ENCODE peak calls at places on chromosome 9, in seven cellular contexts. U is T-helper 1 cell; W is fibroblast of villous mesenchyme; T is pons; B is effector memory CD8-positive, alpha-beta T cell; V is SW480; Y is PC-9. D is an unnamed sample.

GRCh38 chr9:132041825-132042224 is 37.8 kb downstream of the MED27 start:
- DNase-seq in V (no peak), B (no peak), Y (no peak), W (no peak), T (no peak), U (no peak), D (no peak)

GRCh38 chr9:129720181-129720864 is 32.5 kb downstream of the PTGES start:
- DNase-seq in W (no peak), U (no peak), Y (no peak), B (no peak), T (no peak), V (no peak), D (no peak)

GRCh38 chr9:26145938-26146337 is 467.7 kb upstream of the TUSC1 start:
- DNase-seq in T (no peak), B (no peak), U (no peak), V (no peak), W (no peak), Y (no peak), D (no peak)

GRCh38 chr9:129336601-129337286 is 158.7 kb upstream of the IER5L start:
- DNase-seq in Y (no peak), V (no peak), U (peak), W (peak), T (no peak), B (peak), D (peak)

GRCh38 chr9:5953743-5954707 is 61.4 kb downstream of the RANBP6 start:
- DNase-seq in T (no peak), B (no peak), W (peak), V (no peak), Y (no peak), U (no peak), D (no peak)

GRCh38 chr9:107648153-107648716 is 158.7 kb upstream of the KLF4 start:
- DNase-seq in T (no peak), W (no peak), V (no peak), Y (no peak), U (no peak), B (no peak), D (no peak)

GRCh38 chr9:127633216-127633615 is 21.1 kb downstream of the STXBP1 start:
- DNase-seq in W (no peak), T (no peak), Y (no peak), B (no peak), V (no peak), U (no peak), D (no peak)

GRCh38 chr9:27247756-27248155 is 49.2 kb downstream of the EQTN start:
- DNase-seq in W (peak), U (no peak), T (peak), Y (peak), B (no peak), V (peak), D (no peak)

GRCh38 chr9:90368241-90368640 is 274.4 kb downstream of the DIRAS2 start:
- DNase-seq in B (no peak), T (no peak), V (no peak), U (no peak), Y (no peak), W (no peak), D (no peak)